ENCODE peak calls at places on chromosomes 2 and 18, in eight cellular contexts. One of them, this sample, is unnamed. For H3K9me3 and H3K27me3, the result is how much of the 10 kb centered on the place peaks cover.

GRCh38 chr2:124092685-124093084 is 67.6 kb downstream of the CNTNAP5 start:
- DNase-seq in tibial artery: no peak
- DNase-seq in IMR-90: no peak
- DNase-seq in PC-3: no peak
- DNase-seq in spleen: no peak
- DNase-seq in lung: no peak
- DNase-seq in neuronal stem cell: no peak
- DNase-seq in H9: no peak
- DNase-seq in this sample: no peak

GRCh38 chr2:20625491-20625919 is 25.4 kb downstream of the HS1BP3 start:
- DNase-seq in tibial artery: no peak
- DNase-seq in IMR-90: no peak
- DNase-seq in PC-3: no peak
- DNase-seq in spleen: peak
- DNase-seq in lung: no peak
- DNase-seq in neuronal stem cell: no peak
- DNase-seq in H9: no peak
- DNase-seq in this sample: no peak

GRCh38 chr2:45578056-45578843 is 32.8 kb downstream of the SRBD1 start:
- DNase-seq in tibial artery: no peak
- DNase-seq in IMR-90: peak
- DNase-seq in PC-3: peak
- DNase-seq in spleen: no peak
- DNase-seq in lung: no peak
- DNase-seq in neuronal stem cell: no peak
- DNase-seq in H9: peak
- DNase-seq in this sample: no peak

GRCh38 chr2:12769492-12770105 is 52.9 kb downstream of the TRIB2 start:
- DNase-seq in tibial artery: peak
- DNase-seq in IMR-90: peak
- DNase-seq in PC-3: no peak
- DNase-seq in spleen: no peak
- DNase-seq in lung: no peak
- DNase-seq in neuronal stem cell: no peak
- DNase-seq in H9: no peak
- DNase-seq in this sample: no peak

GRCh38 chr2:20027715-20028434 is 15.4 kb upstream of the MATN3 start:
- DNase-seq in tibial artery: no peak
- DNase-seq in IMR-90: no peak
- DNase-seq in PC-3: no peak
- DNase-seq in spleen: no peak
- DNase-seq in lung: no peak
- DNase-seq in neuronal stem cell: no peak
- DNase-seq in H9: no peak
- DNase-seq in this sample: no peak

GRCh38 chr2:240947176-240947575 is 41.0 kb downstream of the CROCC2 start:
- DNase-seq in tibial artery: peak
- DNase-seq in IMR-90: no peak
- DNase-seq in PC-3: no peak
- DNase-seq in spleen: peak
- DNase-seq in lung: no peak
- DNase-seq in neuronal stem cell: no peak
- DNase-seq in H9: no peak
- DNase-seq in this sample: no peak

GRCh38 chr18:75811156-75811555 is 383.7 kb upstream of the SMIM21 start:
- DNase-seq in tibial artery: no peak
- DNase-seq in IMR-90: no peak
- DNase-seq in PC-3: no peak
- DNase-seq in spleen: no peak
- DNase-seq in lung: no peak
- DNase-seq in neuronal stem cell: no peak
- DNase-seq in H9: no peak
- DNase-seq in this sample: no peak

GRCh38 chr18:7979714-7980113 is 412.6 kb downstream of the PTPRM start:
- DNase-seq in tibial artery: no peak
- DNase-seq in IMR-90: no peak
- DNase-seq in PC-3: no peak
- DNase-seq in spleen: no peak
- DNase-seq in lung: no peak
- DNase-seq in neuronal stem cell: no peak
- DNase-seq in H9: no peak
- DNase-seq in this sample: no peak

GRCh38 chr2:40240067-40240466 is 211.8 kb downstream of the SLC8A1 start:
- DNase-seq in tibial artery: peak
- DNase-seq in IMR-90: peak
- DNase-seq in PC-3: peak
- DNase-seq in spleen: no peak
- DNase-seq in lung: peak
- DNase-seq in neuronal stem cell: no peak
- DNase-seq in H9: no peak
- DNase-seq in this sample: peak

GRCh38 chr2:238741277-238741676 is 106.6 kb upstream of the TWIST2 start:
- DNase-seq in tibial artery: no peak
- DNase-seq in IMR-90: no peak
- DNase-seq in PC-3: no peak
- DNase-seq in spleen: no peak
- DNase-seq in lung: no peak
- DNase-seq in neuronal stem cell: no peak
- DNase-seq in H9: no peak
- DNase-seq in this sample: no peak

GRCh38 chr18:9617006-9617542 is 2.7 kb upstream of the PPP4R1 start:
- DNase-seq in tibial artery: no peak
- DNase-seq in IMR-90: no peak
- DNase-seq in PC-3: peak
- DNase-seq in spleen: no peak
- DNase-seq in lung: no peak
- DNase-seq in neuronal stem cell: no peak
- DNase-seq in H9: no peak
- DNase-seq in this sample: no peak

GRCh38 chr2:48452108-48452507 is 77.8 kb upstream of the STON1 start:
- DNase-seq in tibial artery: no peak
- DNase-seq in IMR-90: no peak
- DNase-seq in PC-3: no peak
- DNase-seq in spleen: no peak
- DNase-seq in lung: no peak
- DNase-seq in neuronal stem cell: no peak
- DNase-seq in H9: no peak
- DNase-seq in this sample: no peak

GRCh38 chr2:152550386-152550785 is 166.9 kb downstream of the PRPF40A start:
- DNase-seq in tibial artery: no peak
- DNase-seq in IMR-90: peak
- DNase-seq in PC-3: peak
- DNase-seq in spleen: no peak
- DNase-seq in lung: no peak
- DNase-seq in neuronal stem cell: no peak
- DNase-seq in H9: no peak
- DNase-seq in this sample: no peak

GRCh38 chr2:236656721-236657120 is 87.1 kb downstream of the ACKR3 start:
- DNase-seq in tibial artery: no peak
- DNase-seq in IMR-90: no peak
- DNase-seq in PC-3: no peak
- DNase-seq in spleen: peak
- DNase-seq in lung: peak
- DNase-seq in neuronal stem cell: no peak
- DNase-seq in H9: no peak
- DNase-seq in this sample: no peak

GRCh38 chr18:69935319-69936190 is 12.1 kb downstream of the CD226 start:
- DNase-seq in tibial artery: no peak
- DNase-seq in IMR-90: no peak
- DNase-seq in PC-3: no peak
- DNase-seq in spleen: peak
- DNase-seq in lung: no peak
- DNase-seq in neuronal stem cell: peak
- DNase-seq in H9: no peak
- DNase-seq in this sample: no peak

GRCh38 chr2:162839419-162839818 is 852 bp upstream of the KCNH7 start:
- DNase-seq in tibial artery: no peak
- DNase-seq in IMR-90: no peak
- DNase-seq in PC-3: no peak
- DNase-seq in spleen: no peak
- DNase-seq in lung: no peak
- DNase-seq in neuronal stem cell: no peak
- DNase-seq in H9: peak
- DNase-seq in this sample: no peak

GRCh38 chr18:8948471-8949149 is 153.9 kb upstream of the NDUFV2 start:
- DNase-seq in tibial artery: no peak
- DNase-seq in IMR-90: peak
- DNase-seq in PC-3: peak
- DNase-seq in spleen: no peak
- DNase-seq in lung: no peak
- DNase-seq in neuronal stem cell: no peak
- DNase-seq in H9: no peak
- DNase-seq in this sample: no peak

GRCh38 chr2:79757526-79757925 is 244.7 kb downstream of the CTNNA2 start:
- DNase-seq in tibial artery: no peak
- DNase-seq in IMR-90: no peak
- DNase-seq in PC-3: no peak
- DNase-seq in spleen: no peak
- DNase-seq in lung: no peak
- DNase-seq in neuronal stem cell: no peak
- DNase-seq in H9: no peak
- DNase-seq in this sample: peak

GRCh38 chr18:11074879-11075278 is 74.5 kb downstream of the PIEZO2 start:
- DNase-seq in tibial artery: no peak
- DNase-seq in IMR-90: peak
- DNase-seq in PC-3: no peak
- DNase-seq in spleen: no peak
- DNase-seq in lung: no peak
- DNase-seq in neuronal stem cell: no peak
- DNase-seq in H9: no peak
- DNase-seq in this sample: no peak

GRCh38 chr2:28697602-28698149 is 54.0 kb upstream of the PPP1CB start:
- DNase-seq in tibial artery: no peak
- DNase-seq in IMR-90: no peak
- DNase-seq in PC-3: no peak
- DNase-seq in spleen: no peak
- DNase-seq in lung: no peak
- DNase-seq in neuronal stem cell: no peak
- DNase-seq in H9: no peak
- DNase-seq in this sample: no peak

GRCh38 chr2:235468978-235469694 is 24.7 kb upstream of the AGAP1 start:
- DNase-seq in tibial artery: peak
- DNase-seq in IMR-90: peak
- DNase-seq in PC-3: peak
- DNase-seq in spleen: no peak
- DNase-seq in lung: peak
- DNase-seq in neuronal stem cell: peak
- DNase-seq in H9: no peak
- DNase-seq in this sample: peak

GRCh38 chr2:120343433-120344105 is 2.4 kb upstream of the INHBB start:
- DNase-seq in tibial artery: peak
- DNase-seq in IMR-90: peak
- DNase-seq in PC-3: peak
- DNase-seq in spleen: peak
- DNase-seq in lung: peak
- DNase-seq in neuronal stem cell: peak
- DNase-seq in H9: peak
- DNase-seq in this sample: peak

GRCh38 chr2:109342451-109342850 is 213.4 kb downstream of the SH3RF3 start:
- DNase-seq in tibial artery: no peak
- DNase-seq in IMR-90: no peak
- DNase-seq in PC-3: no peak
- DNase-seq in spleen: no peak
- DNase-seq in lung: no peak
- DNase-seq in neuronal stem cell: no peak
- DNase-seq in H9: no peak
- DNase-seq in this sample: no peak

GRCh38 chr18:1026930-1027329 is 122.3 kb downstream of the ADCYAP1 start:
- DNase-seq in tibial artery: no peak
- DNase-seq in IMR-90: no peak
- DNase-seq in PC-3: no peak
- DNase-seq in spleen: no peak
- DNase-seq in lung: no peak
- DNase-seq in neuronal stem cell: no peak
- DNase-seq in H9: no peak
- DNase-seq in this sample: no peak

GRCh38 chr2:40279001-40279400 is 172.9 kb downstream of the SLC8A1 start:
- DNase-seq in tibial artery: no peak
- DNase-seq in IMR-90: peak
- DNase-seq in PC-3: no peak
- DNase-seq in spleen: no peak
- DNase-seq in lung: no peak
- DNase-seq in neuronal stem cell: no peak
- DNase-seq in H9: no peak
- DNase-seq in this sample: no peak

GRCh38 chr2:6845312-6845711 is 20.4 kb downstream of the CMPK2 start:
- DNase-seq in tibial artery: no peak
- DNase-seq in IMR-90: no peak
- DNase-seq in PC-3: no peak
- DNase-seq in spleen: no peak
- DNase-seq in lung: no peak
- DNase-seq in neuronal stem cell: no peak
- DNase-seq in H9: no peak
- DNase-seq in this sample: no peak
- H3K9me3 ChIP-seq in tibial artery: half or more
- H3K9me3 ChIP-seq in IMR-90: under half
- H3K9me3 ChIP-seq in PC-3: under half
- H3K9me3 ChIP-seq in spleen: under half
- H3K9me3 ChIP-seq in lung: under half
- H3K9me3 ChIP-seq in neuronal stem cell: half or more
- H3K9me3 ChIP-seq in H9: half or more
- H3K9me3 ChIP-seq in this sample: under half

GRCh38 chr2:219447242-219448098 is 12.8 kb downstream of the SPEG start:
- DNase-seq in tibial artery: no peak
- DNase-seq in IMR-90: no peak
- DNase-seq in PC-3: no peak
- DNase-seq in spleen: no peak
- DNase-seq in lung: no peak
- DNase-seq in neuronal stem cell: no peak
- DNase-seq in H9: no peak
- DNase-seq in this sample: no peak
- H3K27me3 ChIP-seq in tibial artery: under half
- H3K27me3 ChIP-seq in IMR-90: under half
- H3K27me3 ChIP-seq in PC-3: under half
- H3K27me3 ChIP-seq in spleen: under half
- H3K27me3 ChIP-seq in lung: under half
- H3K27me3 ChIP-seq in neuronal stem cell: under half
- H3K27me3 ChIP-seq in H9: under half
- H3K27me3 ChIP-seq in this sample: under half

GRCh38 chr2:53863538-53864227 is 3.9 kb upstream of the GPR75 start:
- DNase-seq in tibial artery: no peak
- DNase-seq in IMR-90: no peak
- DNase-seq in PC-3: no peak
- DNase-seq in spleen: no peak
- DNase-seq in lung: no peak
- DNase-seq in neuronal stem cell: no peak
- DNase-seq in H9: no peak
- DNase-seq in this sample: no peak
- H3K9me3 ChIP-seq in tibial artery: under half
- H3K9me3 ChIP-seq in IMR-90: under half
- H3K9me3 ChIP-seq in PC-3: under half
- H3K9me3 ChIP-seq in spleen: under half
- H3K9me3 ChIP-seq in lung: under half
- H3K9me3 ChIP-seq in neuronal stem cell: under half
- H3K9me3 ChIP-seq in H9: under half
- H3K9me3 ChIP-seq in this sample: under half

DNA sequence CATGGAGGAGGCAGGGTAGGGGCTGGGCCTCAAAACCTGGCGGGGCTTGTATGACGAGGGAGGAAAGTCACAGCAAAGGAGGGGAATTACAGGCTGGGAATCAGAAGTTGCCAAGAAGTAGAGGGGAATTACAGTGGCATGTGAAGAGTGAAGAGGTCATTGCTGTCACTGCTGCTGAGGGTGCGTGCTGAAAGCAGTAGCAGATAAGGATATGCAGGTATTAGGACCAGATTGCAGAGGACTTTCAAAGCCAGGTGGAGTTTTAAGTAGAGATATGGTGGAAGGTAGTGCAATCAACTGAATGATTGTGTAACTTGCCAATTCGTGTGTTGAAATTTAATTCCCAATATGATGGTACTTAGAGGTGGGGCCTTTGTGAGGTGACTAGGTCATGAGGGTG is 19.4 kb upstream of the LRPPRC start:
- DNase-seq in tibial artery: no peak
- DNase-seq in IMR-90: no peak
- DNase-seq in PC-3: no peak
- DNase-seq in spleen: no peak
- DNase-seq in lung: no peak
- DNase-seq in neuronal stem cell: no peak
- DNase-seq in H9: no peak
- DNase-seq in this sample: no peak
- H3K27me3 ChIP-seq in tibial artery: under half
- H3K27me3 ChIP-seq in IMR-90: under half
- H3K27me3 ChIP-seq in PC-3: under half
- H3K27me3 ChIP-seq in spleen: under half
- H3K27me3 ChIP-seq in lung: under half
- H3K27me3 ChIP-seq in neuronal stem cell: under half
- H3K27me3 ChIP-seq in H9: under half
- H3K27me3 ChIP-seq in this sample: under half

This sample was measured in colonic mucosa.